ENCODE peak calls at places on chromosome 15, in five cellular contexts. Y, M, R, C and E are unnamed samples.

GRCh38 chr15:81288040-81288439 is 35.9 kb downstream of the STARD5 start:
- DNase-seq in C (no peak), Y (no peak), R (no peak), M (no peak), E (no peak)

GRCh38 chr15:64461577-64462162 is 1.3 kb downstream of the ZNF609 start:
- DNase-seq in Y (no peak), C (no peak), M (peak; percentile 6), R (peak; percentile 49), E (peak; percentile 44)

GRCh38 chr15:70385052-70385451 is 287.3 kb upstream of the TLE3 start:
- DNase-seq in M (no peak), C (no peak), Y (no peak), R (no peak), E (no peak)

GRCh38 chr15:77630956-77631789 is 1.5 kb downstream of the LINGO1 start:
- DNase-seq in R (peak; percentile 32), C (no peak), M (no peak), Y (no peak), E (peak; percentile 25)

GRCh38 chr15:91520848-91521247 is 332.7 kb upstream of the SLCO3A1 start:
- DNase-seq in Y (no peak), M (no peak), C (no peak), R (no peak), E (no peak)

GRCh38 chr15:23857028-23857641 is 170.0 kb upstream of the NDN start:
- DNase-seq in Y (no peak), M (peak; percentile 53), R (peak; percentile 11), C (no peak), E (peak; percentile 43)

GRCh38 chr15:87118424-87118823 is 1038.8 kb downstream of the AGBL1 start:
- DNase-seq in R (no peak), C (no peak), Y (no peak), M (no peak), E (no peak)

GRCh38 chr15:76982356-76982755 is 12.6 kb upstream of the PSTPIP1 start:
- DNase-seq in M (no peak), C (no peak), R (no peak), Y (no peak), E (no peak)

GRCh38 chr15:60213377-60214010 is 184.3 kb downstream of the ANXA2 start:
- DNase-seq in C (no peak), Y (no peak), R (no peak), M (no peak), E (no peak)

GRCh38 chr15:82709081-82709420 is 624 bp downstream of the AP3B2 start:
- DNase-seq in R (no peak), C (no peak), Y (no peak), M (no peak), E (no peak)

GRCh38 chr15:48777645-48778337 is 33.1 kb downstream of the CEP152 start:
- DNase-seq in C (no peak), M (no peak), Y (no peak), R (no peak), E (no peak)

GRCh38 chr15:85354432-85354831 is 26.0 kb upstream of the AKAP13 start:
- DNase-seq in Y (no peak), R (no peak), M (no peak), C (no peak), E (no peak)

GRCh38 chr15:55277116-55277564 is 12.5 kb downstream of the RAB27A start:
- DNase-seq in M (no peak), C (peak; percentile 84), Y (no peak), R (no peak), E (no peak)

GRCh38 chr15:66961407-66961884 is 104.0 kb upstream of the SMAD3 start:
- DNase-seq in R (no peak), Y (no peak), C (no peak), M (no peak), E (no peak)

GRCh38 chr15:60399246-60399915 is 1.6 kb upstream of the ANXA2 start:
- DNase-seq in M (no peak), Y (no peak), R (no peak), C (no peak), E (no peak)

GRCh38 chr15:66858423-66859207 is 156.6 kb downstream of the SMAD6 start:
- DNase-seq in Y (no peak), C (no peak), M (no peak), R (no peak), E (no peak)

GRCh38 chr15:83897037-83897436 is 243.1 kb downstream of the ADAMTSL3 start:
- DNase-seq in C (no peak), R (no peak), M (no peak), Y (no peak), E (no peak)

DNA sequence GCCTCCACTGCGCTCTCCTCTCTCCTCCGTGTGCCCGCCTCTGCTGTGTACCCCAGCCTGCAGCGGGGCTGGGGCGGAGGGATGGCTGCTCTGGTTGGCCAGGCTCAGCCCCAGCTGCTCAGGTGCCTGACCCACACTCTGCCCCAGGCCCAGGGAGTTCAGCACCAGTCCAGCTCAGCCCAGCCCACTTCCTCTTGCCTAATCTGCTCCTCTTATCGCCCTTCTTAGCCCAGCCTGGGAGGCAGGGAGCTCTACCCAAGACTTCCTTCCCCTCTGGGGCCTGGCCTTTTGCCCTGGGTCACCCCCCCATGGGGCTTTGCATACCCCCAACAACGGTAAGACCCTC is 1.1 kb upstream of the PLCB2 start:
- DNase-seq in R (peak; percentile 37), M (no peak), Y (no peak), C (no peak), E (no peak)
- H3K4me3 ChIP-seq in R (no peak overlapping the region), M (no peak overlapping the region), Y (no peak overlapping the region), C (peak overlapping the region; percentile 80), E (no peak overlapping the region)

GRCh38 chr15:89359471-89360293 is 25.1 kb upstream of the POLG start:
- DNase-seq in Y (no peak), R (no peak), C (no peak), M (no peak), E (no peak)
- TF ChIP-seq REST in Y (no peak), R (no peak), C (no peak), M (no peak), E (no peak)

DNA sequence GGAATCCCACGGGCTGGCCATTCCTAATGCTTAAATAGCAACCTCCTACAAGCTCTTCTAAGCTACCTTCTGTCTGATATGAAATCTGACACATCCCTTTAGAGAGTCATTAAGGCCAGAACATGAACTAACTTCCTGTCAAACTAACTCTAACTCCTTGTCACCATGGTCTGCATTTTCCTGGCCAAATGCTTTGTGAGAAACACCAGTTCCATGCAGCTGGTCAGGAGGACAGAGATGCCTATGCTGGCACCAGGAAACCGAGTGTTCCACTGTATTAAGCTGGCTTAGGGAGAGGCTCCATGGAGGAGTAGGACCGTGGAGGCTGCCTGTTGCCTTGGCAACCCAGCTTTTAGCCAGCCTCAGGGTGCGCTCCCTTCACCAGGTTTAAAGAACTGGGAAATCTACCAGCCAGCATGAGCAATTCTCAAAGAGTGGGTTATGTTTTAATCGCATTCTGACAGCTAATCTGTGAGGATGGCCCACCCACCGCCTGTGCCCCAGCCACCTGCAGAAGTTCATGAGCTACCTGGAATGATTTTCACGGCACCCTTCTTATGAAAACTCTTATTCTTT is 394.1 kb downstream of the OCA2 start:
- DNase-seq in C (no peak), M (no peak), Y (no peak), R (no peak), E (no peak)
- H3K9me3 ChIP-seq in C (no peaks in the 10 kb centered on the region), M (peaks cover 6% of the 10 kb centered on the region), Y (peaks cover 3% of the 10 kb centered on the region), R (no peaks in the 10 kb centered on the region), E (peaks cover 10% of the 10 kb centered on the region)

DNA sequence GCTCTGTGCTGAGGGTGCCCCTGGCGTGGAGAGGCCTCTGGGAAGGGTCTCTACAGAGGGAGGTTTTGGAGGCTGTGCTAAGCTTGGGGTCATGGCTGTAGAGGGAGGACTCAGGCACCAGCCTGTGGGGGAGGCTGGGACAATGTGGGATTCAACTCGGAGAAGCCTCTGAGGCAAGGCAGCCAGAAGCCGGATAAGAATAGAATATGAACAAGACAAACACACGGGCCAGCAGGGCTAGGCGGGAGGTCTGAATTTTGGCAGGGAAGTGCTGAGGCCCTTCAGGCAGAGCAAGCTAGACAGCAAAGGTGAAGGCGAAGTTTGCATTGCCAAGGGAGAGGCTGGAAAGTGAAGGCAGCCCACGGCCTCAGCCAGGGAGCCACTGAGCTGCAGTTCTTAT is 612.1 kb upstream of the NR2F2 start:
- DNase-seq in Y (no peak), C (no peak), R (no peak), M (no peak), E (no peak)
- H3K4me3 ChIP-seq in Y (no peak overlapping the region), C (no peak overlapping the region), R (no peak overlapping the region), M (no peak overlapping the region), E (no peak overlapping the region)

DNA sequence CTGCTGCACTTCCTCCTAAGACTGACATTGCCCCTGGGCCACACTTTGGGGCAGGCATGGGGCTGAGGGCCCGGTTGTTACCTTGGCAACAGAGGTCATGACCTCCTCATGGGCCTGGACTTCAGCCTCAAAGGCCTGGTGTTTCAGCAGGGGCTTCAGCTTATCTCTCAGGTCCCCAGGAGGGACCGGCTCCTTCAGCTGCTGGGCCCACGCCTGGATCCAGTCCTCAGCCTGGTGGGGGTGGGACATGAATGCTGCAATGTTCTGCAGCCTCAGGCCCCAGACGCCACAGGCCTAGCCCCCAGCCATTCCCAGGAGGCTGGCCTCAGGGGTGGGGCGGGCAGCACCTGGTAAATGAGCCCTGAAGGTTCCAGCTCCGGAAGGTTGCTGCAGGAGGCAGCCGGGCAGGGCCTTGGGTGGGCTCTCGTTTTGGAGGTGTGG is 27.6 kb downstream of the SPTBN5 start:
- DNase-seq in M (peak; percentile 31), C (no peak), R (peak; percentile 41), Y (no peak), E (no peak)
- TF ChIP-seq REST in M (no peak), C (no peak), R (no peak), Y (no peak), E (no peak)

GRCh38 chr15:50888054-50888453 is 20.4 kb upstream of the AP4E1 start:
- DNase-seq in R (no peak), M (no peak), Y (no peak), C (no peak), E (no peak)

GRCh38 chr15:50890751-50891150 is 17.7 kb upstream of the AP4E1 start:
- DNase-seq in R (no peak), C (no peak), M (no peak), Y (no peak), E (peak; percentile 23)

GRCh38 chr15:50893976-50894375 is 14.5 kb upstream of the AP4E1 start:
- DNase-seq in R (no peak), Y (no peak), M (no peak), C (no peak), E (no peak)

GRCh38 chr15:50889589-50889988 is 18.9 kb upstream of the AP4E1 start:
- DNase-seq in M (no peak), C (no peak), Y (no peak), R (no peak), E (no peak)

GRCh38 chr15:50891159-50891558 is 17.3 kb upstream of the AP4E1 start:
- DNase-seq in C (no peak), R (no peak), M (no peak), Y (no peak), E (no peak)
- H3K9me3 ChIP-seq in C (peaks cover 7% of the 10 kb centered on the region), R (no peaks in the 10 kb centered on the region), M (no peaks in the 10 kb centered on the region), Y (no peaks in the 10 kb centered on the region), E (peaks cover 32% of the 10 kb centered on the region)